ENCODE peak calls at places on chromosomes 7 and 10, in eight cellular contexts. Q, V, C, H, B, J, O and F are unnamed samples. For H3K4me1, the result is how much of the 10 kb centered on the place peaks cover.

GRCh38 chr10:122617476-122618270 is 57.1 kb downstream of the DMBT1 start:
- DNase-seq in J (no peak), B (no peak), C (no peak), V (no peak), H (no peak), Q (no peak), O (no peak), F (no peak)

GRCh38 chr10:31124852-31125251 is 93.2 kb upstream of the ZNF438 start:
- DNase-seq in V (no peak), H (no peak), B (no peak), O (no peak), Q (no peak), C (no peak), J (no peak), F (no peak)

GRCh38 chr10:28708921-28709461 is 31.7 kb downstream of the BAMBI start:
- DNase-seq in O (no peak), B (no peak), V (no peak), H (no peak), C (no peak), J (no peak), Q (no peak), F (no peak)

GRCh38 chr7:129789652-129790051 is 163.1 kb downstream of the UBE2H start:
- DNase-seq in J (no peak), C (no peak), V (no peak), O (no peak), H (no peak), B (no peak), Q (no peak), F (no peak)

GRCh38 chr10:10804998-10805737 is 212.5 kb upstream of the CELF2 start:
- DNase-seq in Q (no peak), H (no peak), O (no peak), C (no peak), V (no peak), J (peak), B (peak), F (no peak)

GRCh38 chr7:107594961-107595737 is 15.1 kb downstream of the BCAP29 start:
- DNase-seq in V (peak), J (no peak), B (peak), H (no peak), C (no peak), O (no peak), Q (no peak), F (no peak)

GRCh38 chr7:128737867-128738390 is 1.2 kb upstream of the CALU start:
- DNase-seq in O (no peak), B (peak), J (peak), Q (no peak), H (no peak), C (no peak), V (peak), F (peak)

GRCh38 chr10:73906524-73907447 is 4.1 kb upstream of the PLAU start:
- DNase-seq in J (peak), H (peak), B (peak), Q (peak), V (peak), C (peak), O (no peak), F (peak)

GRCh38 chr10:110947061-110947595 is 27.7 kb downstream of the SHOC2 start:
- DNase-seq in B (peak), O (no peak), J (no peak), C (no peak), V (no peak), Q (no peak), H (no peak), F (peak)

GRCh38 chr10:11755512-11756247 is 13.5 kb downstream of the ECHDC3 start:
- DNase-seq in Q (no peak), H (no peak), J (no peak), V (no peak), B (no peak), O (no peak), C (no peak), F (no peak)

GRCh38 chr10:122053314-122053713 is 64.4 kb downstream of the TACC2 start:
- DNase-seq in B (no peak), J (no peak), C (no peak), H (no peak), V (no peak), O (no peak), Q (no peak), F (no peak)

GRCh38 chr10:127039435-127039834 is 134.2 kb downstream of the DOCK1 start:
- DNase-seq in J (no peak), Q (no peak), O (no peak), B (no peak), C (no peak), V (no peak), H (no peak), F (no peak)

GRCh38 chr7:113331155-113331898 is 213.0 kb upstream of the SMIM30 start:
- DNase-seq in Q (peak), H (no peak), B (no peak), V (peak), O (no peak), J (peak), C (no peak), F (peak)

GRCh38 chr7:43646603-43647313 is 63.9 kb downstream of the STK17A start:
- DNase-seq in B (peak), H (no peak), V (no peak), J (no peak), O (no peak), Q (no peak), C (no peak), F (peak)

GRCh38 chr7:131653418-131654248 is 97.2 kb upstream of the PODXL start:
- DNase-seq in O (no peak), V (peak), C (no peak), B (peak), H (no peak), J (peak), Q (no peak), F (no peak)

GRCh38 chr10:68871105-68871711 is 29.9 kb upstream of the DDX50 start:
- DNase-seq in J (peak), Q (no peak), B (peak), H (no peak), O (no peak), C (peak), V (peak), F (peak)

GRCh38 chr10:68869623-68870022 is 31.5 kb upstream of the DDX50 start:
- DNase-seq in C (no peak), B (no peak), V (no peak), H (no peak), Q (no peak), O (no peak), J (no peak), F (peak)

GRCh38 chr10:68870061-68870460 is 31.1 kb upstream of the DDX50 start:
- DNase-seq in C (no peak), H (no peak), O (no peak), V (no peak), J (no peak), Q (no peak), B (no peak), F (no peak)

GRCh38 chr10:68871731-68872342 is 29.3 kb upstream of the DDX50 start:
- DNase-seq in H (no peak), Q (no peak), V (peak), O (no peak), C (peak), B (peak), J (peak), F (peak)

DNA sequence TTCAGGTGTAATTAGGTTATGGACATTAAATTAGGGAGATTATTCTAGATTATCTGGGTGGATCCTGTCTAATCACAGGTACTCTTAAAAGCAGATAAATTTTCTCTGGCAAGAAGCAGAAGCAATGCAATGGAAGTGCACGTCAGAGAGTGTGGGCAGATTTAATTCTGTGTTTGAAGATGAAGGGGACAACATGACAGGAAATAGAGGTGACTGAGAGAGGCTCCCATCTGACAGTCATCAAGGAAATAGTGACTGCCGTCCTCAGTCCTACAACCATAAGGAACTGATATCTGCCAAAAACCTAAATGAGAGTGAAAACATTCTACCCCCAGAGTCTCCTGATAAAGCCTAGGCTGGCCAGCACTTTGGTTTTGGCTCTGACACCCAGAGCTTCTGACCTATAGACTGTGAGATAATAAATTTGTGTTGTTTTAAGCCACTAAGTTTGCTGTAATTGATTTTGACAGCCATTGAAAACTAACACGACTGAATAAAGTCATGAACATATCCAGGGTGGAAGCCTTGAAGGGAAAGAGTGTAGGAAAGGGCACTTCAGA is 30.5 kb upstream of the DDX50 start:
- DNase-seq in J (no peak), Q (no peak), C (no peak), V (no peak), H (no peak), B (no peak), O (no peak), F (no peak)
- H3K27ac ChIP-seq in J (peak), Q (peak), C (no peak), V (peak), H (no peak), B (no peak), O (no peak), F (peak)

GRCh38 chr7:98133181-98133580 is 26.5 kb downstream of the LMTK2 start:
- DNase-seq in V (no peak), C (no peak), O (no peak), B (peak), Q (no peak), H (no peak), J (no peak), F (peak)

GRCh38 chr7:98126311-98127142 is 19.9 kb downstream of the LMTK2 start:
- DNase-seq in Q (no peak), B (no peak), J (no peak), C (no peak), O (no peak), V (no peak), H (no peak), F (no peak)

GRCh38 chr7:98130959-98131358 is 24.3 kb downstream of the LMTK2 start:
- DNase-seq in C (no peak), B (no peak), O (no peak), J (no peak), H (no peak), V (no peak), Q (no peak), F (no peak)

GRCh38 chr7:98125758-98126157 is 19.1 kb downstream of the LMTK2 start:
- DNase-seq in H (no peak), V (no peak), B (no peak), C (no peak), J (no peak), Q (no peak), O (no peak), F (no peak)

DNA sequence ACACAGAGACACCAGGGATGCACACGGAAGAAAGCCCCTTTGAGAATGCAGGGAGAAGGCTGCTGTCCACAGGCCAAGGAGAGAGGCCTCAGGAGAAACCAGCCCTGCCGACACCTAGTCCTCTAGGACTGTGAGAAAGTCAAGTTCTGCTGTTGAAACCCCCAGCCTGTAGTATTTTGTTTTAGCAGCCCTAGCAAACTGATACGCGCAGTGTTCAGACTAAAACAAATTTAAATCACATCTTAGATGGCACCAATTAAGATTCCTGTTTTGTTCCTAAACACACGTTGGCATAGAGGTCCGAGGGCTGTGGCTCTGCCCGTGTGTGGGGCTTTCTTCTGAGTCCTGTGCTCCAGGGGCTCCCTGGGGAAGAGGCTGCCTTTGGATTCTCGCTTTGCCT is 21.7 kb downstream of the LMTK2 start:
- DNase-seq in C (no peak), Q (no peak), J (no peak), B (no peak), H (no peak), V (no peak), O (no peak), F (no peak)
- H3K4me1 ChIP-seq in C (under half), Q (half or more), J (under half), B (under half), H (under half), V (under half), O (under half), F (under half)

GRCh38 chr10:128084991-128085390 is 41.2 kb downstream of the MKI67 start:
- DNase-seq in V (no peak), J (no peak), O (peak), H (no peak), C (no peak), Q (no peak), B (no peak), F (no peak)

GRCh38 chr10:128087146-128087883 is 38.9 kb downstream of the MKI67 start:
- DNase-seq in O (no peak), H (no peak), V (no peak), B (no peak), J (no peak), C (no peak), Q (no peak), F (no peak)

GRCh38 chr10:128091636-128092210 is 34.5 kb downstream of the MKI67 start:
- DNase-seq in V (no peak), Q (no peak), H (no peak), O (no peak), J (no peak), B (no peak), C (no peak), F (no peak)

GRCh38 chr10:128086003-128086863 is 40.0 kb downstream of the MKI67 start:
- DNase-seq in C (no peak), B (no peak), O (no peak), V (no peak), Q (no peak), H (no peak), J (no peak), F (no peak)

DNA sequence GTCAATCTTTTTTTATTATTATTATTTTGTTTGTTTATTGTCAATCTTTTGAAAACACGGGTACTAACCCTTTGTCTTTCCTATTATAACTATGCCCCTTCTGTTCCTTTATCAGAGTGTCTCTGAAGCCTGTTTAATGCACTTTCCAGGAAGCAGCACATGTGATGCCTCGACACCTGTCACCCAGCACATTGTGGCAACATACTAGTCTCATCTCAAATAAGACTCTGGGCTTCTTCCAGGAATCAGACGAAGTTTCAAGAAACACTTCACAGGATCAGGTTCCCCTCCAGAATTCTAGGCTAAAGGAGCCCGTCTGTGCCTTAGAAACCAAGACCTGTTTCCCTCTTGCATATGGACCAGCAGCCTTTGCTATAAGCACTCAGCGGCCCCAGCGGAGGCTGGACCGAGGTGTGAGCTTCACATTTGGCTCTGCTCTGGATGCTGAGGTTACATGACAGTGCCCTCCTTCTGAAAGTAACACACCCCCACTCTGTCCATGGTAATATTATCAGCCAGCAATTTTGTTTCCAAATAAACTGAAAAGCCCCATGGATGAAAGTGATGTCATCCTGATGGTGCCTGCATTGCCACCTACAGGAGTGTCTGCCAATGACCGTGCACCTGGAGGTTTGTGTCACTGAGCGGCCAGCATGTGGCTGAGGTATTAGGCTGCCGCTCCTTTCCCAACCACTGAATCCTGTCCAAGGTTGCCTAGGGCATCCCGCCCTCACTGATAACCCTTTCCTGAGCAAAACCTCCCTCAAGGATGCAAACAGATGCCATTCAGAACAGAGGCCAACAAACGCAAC is 38.1 kb downstream of the MKI67 start:
- DNase-seq in V (no peak), B (no peak), J (no peak), C (no peak), H (no peak), O (no peak), Q (no peak), F (no peak)
- TF ChIP-seq CTCF in V (no peak), B (no peak), J (peak), C (no peak), H (no peak), O (no peak), Q (no peak), F (no peak)

GRCh38 chr10:91642831-91643692 is 10.2 kb upstream of the PPP1R3C start:
- DNase-seq in Q (no peak), J (no peak), B (peak), C (no peak), V (no peak), O (no peak), H (no peak), F (no peak)
- H3K27ac ChIP-seq in Q (no peak), J (no peak), B (no peak), C (no peak), V (no peak), O (no peak), H (no peak), F (no peak)

GRCh38 chr7:39958038-39958437 is 8.0 kb downstream of the CDK13 start:
- DNase-seq in H (no peak), J (no peak), B (no peak), V (no peak), Q (no peak), O (no peak), C (no peak), F (no peak)
- H3K4me1 ChIP-seq in H (under half), J (under half), B (under half), V (under half), Q (half or more), O (half or more), C (under half), F (under half)

DNA sequence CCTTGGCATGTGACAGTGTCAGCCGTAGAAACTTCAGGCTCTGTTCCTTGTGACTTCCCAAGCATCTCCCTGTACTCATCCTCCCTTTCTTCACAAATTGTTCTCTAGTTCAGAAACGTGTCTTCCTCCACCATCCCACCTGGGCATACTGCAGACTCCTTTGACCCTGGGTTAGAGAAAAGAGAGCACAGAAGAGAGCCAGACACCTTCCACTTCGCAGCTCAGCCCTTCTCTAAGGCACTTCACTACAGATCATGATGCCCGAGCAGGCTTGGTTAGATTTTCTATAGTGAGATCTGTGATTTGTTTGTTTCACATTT is 70.6 kb downstream of the XPNPEP1 start:
- DNase-seq in B (no peak), O (no peak), Q (no peak), H (no peak), C (no peak), V (no peak), J (no peak), F (no peak)
- TF ChIP-seq CTCF in B (no peak), O (peak), Q (peak), H (no peak), C (no peak), V (no peak), J (peak), F (no peak)

DNA sequence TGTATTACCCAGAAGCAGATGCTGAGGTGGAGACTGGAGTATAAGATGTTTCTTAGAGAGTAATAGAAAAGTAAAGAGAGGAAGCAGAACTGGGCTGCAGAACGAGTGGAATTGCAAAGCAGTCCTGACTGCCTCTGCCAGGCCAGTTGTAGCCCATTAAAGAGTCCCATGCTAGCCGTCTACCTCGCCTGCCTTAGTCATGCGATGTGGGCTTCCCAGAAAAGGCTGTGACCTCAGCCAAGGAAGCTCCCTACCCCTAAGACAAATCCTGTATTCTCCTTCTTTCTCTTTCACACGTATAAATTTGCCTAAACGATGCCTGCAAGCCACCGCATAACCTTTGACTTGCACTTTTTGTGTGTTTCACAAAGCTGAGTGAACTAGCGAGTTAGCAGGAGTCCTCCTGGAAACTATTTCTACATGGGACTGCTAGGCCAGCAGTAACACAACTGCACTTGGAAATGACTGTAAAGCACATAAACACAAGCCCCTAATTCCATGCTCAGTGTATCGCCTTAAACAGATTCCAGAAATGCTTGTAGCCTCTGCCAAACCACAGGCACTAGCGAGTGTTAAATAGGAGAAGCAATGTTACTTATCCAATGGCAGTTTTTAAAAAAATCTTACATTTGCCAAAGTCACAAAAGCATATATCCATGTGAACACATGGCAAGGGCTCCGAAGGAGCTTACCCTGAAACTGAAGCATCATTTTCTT is 47.4 kb upstream of the GNAI1 start:
- DNase-seq in B (peak), Q (no peak), V (no peak), J (no peak), C (no peak), O (no peak), H (no peak), F (peak)
- H3K27ac ChIP-seq in B (peak), Q (no peak), V (no peak), J (peak), C (no peak), O (no peak), H (peak), F (no peak)

GRCh38 chr10:93072225-93072712 is 1.4 kb upstream of the CYP26A1 start:
- DNase-seq in J (no peak), O (no peak), V (no peak), H (no peak), C (no peak), B (no peak), Q (no peak), F (no peak)
- H3K4me1 ChIP-seq in J (under half), O (under half), V (under half), H (under half), C (under half), B (under half), Q (half or more), F (under half)